ENCODE peak calls at places on chromosome 13, in nine cellular contexts. D is pancreas, K is psoas muscle, J is fibroblast of lung, C is testis, O is GM23248, X is keratinocyte, V is heart right ventricle, S is HAP-1. N is an unnamed sample.

GRCh38 chr13:23695711-23696512 is 125.7 kb downstream of the TNFRSF19 start:
- DNase-seq in O (no peak), K (peak; percentile 51), C (no peak), J (no peak), V (peak; percentile 37), D (no peak), X (no peak), S (no peak), N (no peak)

GRCh38 chr13:44815507-44816074 is 173.7 kb downstream of the NUFIP1 start:
- DNase-seq in C (peak; percentile 32), X (peak; percentile 66), D (peak; percentile 32), J (peak; percentile 99), V (no peak), K (no peak), S (peak; percentile 10), O (peak; percentile 95), N (peak; percentile 22)

GRCh38 chr13:78999494-78999893 is 340.5 kb upstream of the OBI1 start:
- DNase-seq in J (no peak), X (no peak), V (no peak), C (no peak), D (no peak), S (no peak), O (no peak), K (no peak), N (no peak)

GRCh38 chr13:58343081-58343480 is 711.5 kb downstream of the PCDH17 start:
- DNase-seq in D (no peak), V (no peak), X (no peak), O (no peak), J (peak; percentile 27), S (no peak), C (no peak), K (no peak), N (no peak)

GRCh38 chr13:27043013-27043412 is 128.6 kb downstream of the USP12 start:
- DNase-seq in O (peak; percentile 99), V (peak; percentile 26), S (peak; percentile 50), X (peak; percentile 57), C (no peak), K (no peak), D (no peak), J (peak; percentile 97), N (peak; percentile 41)

GRCh38 chr13:112638157-112638750 is 50.3 kb upstream of the TUBGCP3 start:
- DNase-seq in X (no peak), C (no peak), J (no peak), D (no peak), V (no peak), O (no peak), K (no peak), S (no peak), N (no peak)

GRCh38 chr13:76754414-76754813 is 131.8 kb downstream of the KCTD12 start:
- DNase-seq in C (peak; percentile 52), X (no peak), S (no peak), O (peak; percentile 3), J (peak; percentile 40), K (no peak), V (peak; percentile 81), D (no peak), N (peak; percentile 43)

GRCh38 chr13:40125336-40125735 is 469.9 kb downstream of the COG6 start:
- DNase-seq in V (no peak), X (no peak), C (no peak), O (no peak), D (no peak), K (no peak), S (peak; percentile 23), J (no peak), N (no peak)

GRCh38 chr13:28347456-28348371 is 147.2 kb downstream of the FLT1 start:
- DNase-seq in S (no peak), J (peak; percentile 57), C (no peak), K (no peak), D (no peak), V (no peak), O (no peak), X (no peak), N (no peak)

GRCh38 chr13:39685652-39686051 is 30.2 kb downstream of the COG6 start:
- DNase-seq in V (no peak), D (no peak), K (no peak), J (no peak), S (no peak), X (no peak), C (no peak), O (no peak), N (no peak)

GRCh38 chr13:111625526-111626315 is 305.3 kb downstream of the TEX29 start:
- DNase-seq in D (no peak), K (no peak), C (no peak), S (no peak), J (no peak), O (no peak), X (no peak), V (no peak), N (no peak)

GRCh38 chr13:51645154-51645650 is 60.9 kb downstream of the WDFY2 start:
- DNase-seq in C (no peak), X (no peak), V (no peak), D (no peak), S (no peak), O (peak; percentile 95), K (no peak), J (peak; percentile 70), N (no peak)

GRCh38 chr13:36345438-36346221 is 564 bp downstream of the SPART start:
- DNase-seq in O (peak; percentile 94), V (peak; percentile 83), K (peak; percentile 65), C (peak; percentile 91), S (peak; percentile 70), J (peak; percentile 87), X (no peak), D (peak; percentile 48), N (peak; percentile 72)

GRCh38 chr13:30409911-30410704 is 12.2 kb upstream of the UBE2L5 start:
- DNase-seq in X (no peak), O (peak; percentile 94), K (peak; percentile 36), V (peak; percentile 34), J (peak; percentile 85), S (no peak), D (no peak), C (peak; percentile 68), N (no peak)

GRCh38 chr13:51834581-51835158 is 10.3 kb downstream of the TMEM272 start:
- DNase-seq in K (no peak), O (no peak), D (no peak), V (no peak), S (no peak), C (no peak), X (no peak), J (no peak), N (no peak)

GRCh38 chr13:52651880-52652169 is 811 bp upstream of the SUGT1 start:
- DNase-seq in X (no peak), O (no peak), D (no peak), K (no peak), V (no peak), C (no peak), S (no peak), J (no peak), N (no peak)

GRCh38 chr13:48074006-48074405 is 20.9 kb downstream of the MED4 start:
- DNase-seq in C (no peak), D (no peak), S (no peak), O (no peak), X (no peak), J (no peak), K (no peak), V (no peak), N (no peak)
- H3K9me3 ChIP-seq in C (no peaks in the 10 kb centered on the region), D (peaks cover 3% of the 10 kb centered on the region), S (peaks cover 6% of the 10 kb centered on the region), O (no peaks in the 10 kb centered on the region), X (peaks cover 13% of the 10 kb centered on the region), J (no peaks in the 10 kb centered on the region), K (peaks cover 31% of the 10 kb centered on the region), V (peaks cover 32% of the 10 kb centered on the region), N (no peaks in the 10 kb centered on the region)

GRCh38 chr13:50592412-50593145 is 250.9 kb downstream of the DLEU7 start:
- DNase-seq in X (peak; percentile 65), D (no peak), J (peak; percentile 92), O (peak; percentile 88), V (no peak), K (no peak), S (no peak), C (no peak), N (no peak)
- H3K4me1 ChIP-seq in X (peaks cover 39% of the 10 kb centered on the region), D (no peaks in the 10 kb centered on the region), J (peaks cover 11% of the 10 kb centered on the region), O (peaks cover 55% of the 10 kb centered on the region), V (peaks cover 49% of the 10 kb centered on the region), K (peaks cover 6% of the 10 kb centered on the region), S (no peaks in the 10 kb centered on the region), C (no peaks in the 10 kb centered on the region), N (no peaks in the 10 kb centered on the region)

DNA sequence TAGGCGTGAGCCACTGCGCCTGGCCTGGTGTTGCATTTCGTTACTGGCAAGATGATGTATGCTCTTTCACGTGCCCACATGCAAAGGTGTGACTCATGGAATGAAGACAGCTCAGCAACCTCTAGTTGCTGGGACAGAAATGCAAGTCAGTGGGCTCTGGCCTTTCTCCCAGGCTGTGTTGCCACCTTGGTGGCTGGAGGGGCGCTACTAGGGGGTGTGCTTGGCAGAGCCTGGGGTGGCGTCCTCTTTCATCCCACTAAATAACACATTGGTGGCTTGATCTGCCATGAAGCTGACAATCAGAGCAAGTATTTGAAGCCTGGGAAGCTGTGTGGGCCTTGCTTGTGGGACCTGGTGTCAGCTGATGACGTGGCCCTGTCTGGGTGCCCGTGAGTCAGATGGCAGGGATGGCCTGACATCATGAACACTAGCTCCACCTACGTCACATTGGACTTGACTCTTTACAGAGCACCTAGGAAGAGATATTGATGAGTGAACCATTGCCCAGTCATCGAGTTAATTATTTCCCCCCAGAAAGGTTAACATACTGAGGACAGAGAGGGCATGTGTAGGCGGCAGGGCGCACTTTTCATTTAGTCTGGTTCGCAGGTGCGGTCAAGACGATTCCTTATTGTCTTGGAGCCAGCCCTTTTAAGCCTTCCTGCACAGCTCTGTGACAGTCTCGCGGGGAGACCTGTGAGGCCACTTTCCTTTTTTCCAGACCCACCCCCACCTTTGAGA is 154.2 kb downstream of the TM9SF2 start:
- DNase-seq in X (peak; percentile 68), K (no peak), S (no peak), D (no peak), J (peak; percentile 90), V (no peak), C (no peak), O (peak; percentile 89), N (no peak)
- H3K4me3 ChIP-seq in X (no peak overlapping the region), K (no peak overlapping the region), S (no peak overlapping the region), D (no peak overlapping the region), J (no peak overlapping the region), V (no peak overlapping the region), C (no peak overlapping the region), O (peak overlapping the region; percentile 55), N (no peak overlapping the region)

GRCh38 chr13:18949970-18950369 is 231.7 kb downstream of the TUBA3C start:
- DNase-seq in C (no peak), X (no peak), D (no peak), K (no peak), S (no peak), V (no peak), O (no peak), J (no peak), N (no peak)
- H3K9me3 ChIP-seq in C (no peaks in the 10 kb centered on the region), X (peaks cover 11% of the 10 kb centered on the region), D (no peaks in the 10 kb centered on the region), K (no peaks in the 10 kb centered on the region), S (no peaks in the 10 kb centered on the region), V (no peaks in the 10 kb centered on the region), O (no peaks in the 10 kb centered on the region), J (no peaks in the 10 kb centered on the region), N (no peaks in the 10 kb centered on the region)

GRCh38 chr13:98309569-98310335 is 132.7 kb upstream of the RNF113B start:
- DNase-seq in D (no peak), C (no peak), V (no peak), K (no peak), X (no peak), O (no peak), J (no peak), S (peak; percentile 24), N (no peak)
- H3K4me1 ChIP-seq in D (peaks cover 24% of the 10 kb centered on the region), C (peaks cover 13% of the 10 kb centered on the region), V (peaks cover 32% of the 10 kb centered on the region), K (no peaks in the 10 kb centered on the region), X (no peaks in the 10 kb centered on the region), O (no peaks in the 10 kb centered on the region), J (peaks cover 9% of the 10 kb centered on the region), S (peaks cover 5% of the 10 kb centered on the region), N (peaks cover 4% of the 10 kb centered on the region)

N was measured in tibial nerve.